ENCODE peak calls at places on chromosomes 11 and 22, in five cellular contexts. J is NCI-H146; Y is right cardiac atrium; F is stimulated activated effector memory CD8-positive, alpha-beta T cell treated with anti-CD3 and anti-CD28 coated beads, Interleukin-12 subunit alpha, Interleukin-12 subunit beta, amount 100 ng/mL, for 72 hours; R is activated gamma-delta T cell treated with anti-CD3 and anti-CD28 coated beads, Interleukin-2, amount 50 U/mL, for 16 hours. N is an unnamed sample.
A peak's percentile ranks its signal among the peaks of the same experiment; 100 is the strongest.

GRCh38 chr11:45650166-45651095 is 15.0 kb downstream of the CHST1 start:
- DNase-seq in J (no peak), Y (no peak), F (no peak), R (no peak), N (no peak)

GRCh38 chr22:43388420-43388851 is 23.4 kb upstream of the MPPED1 start:
- DNase-seq in J (peak; percentile 57), Y (peak; percentile 76), F (peak; percentile 90), R (peak; percentile 72), N (peak; percentile 65)

GRCh38 chr22:43881091-43882061 is 10.4 kb downstream of the PNPLA5 start:
- DNase-seq in J (no peak), Y (no peak), F (no peak), R (no peak), N (no peak)

GRCh38 chr22:27764722-27765236 is 36.8 kb downstream of the MN1 start:
- DNase-seq in J (no peak), Y (no peak), F (no peak), R (no peak), N (no peak)

GRCh38 chr11:12556788-12557384 is 117.3 kb upstream of the TEAD1 start:
- DNase-seq in J (no peak), Y (peak; percentile 77), F (no peak), R (no peak), N (peak; percentile 82)

GRCh38 chr11:47656284-47656915 is 14.0 kb upstream of the MTCH2 start:
- DNase-seq in J (no peak), Y (no peak), F (no peak), R (no peak), N (no peak)

GRCh38 chr22:24482586-24482985 is 12.5 kb upstream of the UPB1 start:
- DNase-seq in J (peak; percentile 24), Y (no peak), F (no peak), R (no peak), N (no peak)

GRCh38 chr22:43173976-43174720 is 12.8 kb downstream of the TTLL12 start:
- DNase-seq in J (no peak), Y (no peak), F (no peak), R (no peak), N (no peak)

GRCh38 chr11:86416494-86416893 is 41.8 kb downstream of the CCDC81 start:
- DNase-seq in J (no peak), Y (no peak), F (no peak), R (no peak), N (no peak)

GRCh38 chr11:110896358-110896757 is 184.1 kb upstream of the ARHGAP20 start:
- DNase-seq in J (no peak), Y (no peak), F (no peak), R (no peak), N (no peak)

GRCh38 chr11:106031936-106032335 is 9.9 kb upstream of the MSANTD4 start:
- DNase-seq in J (no peak), Y (no peak), F (no peak), R (no peak), N (no peak)

GRCh38 chr22:38176170-38176741 is 5.4 kb downstream of the PLA2G6 start:
- DNase-seq in J (no peak), Y (peak; percentile 84), F (peak; percentile 60), R (peak; percentile 45), N (peak; percentile 86)

GRCh38 chr11:303359-303758 is 4.0 kb upstream of the IFITM5 start:
- DNase-seq in J (no peak), Y (no peak), F (no peak), R (no peak), N (no peak)

GRCh38 chr11:11966826-11967668 is 41.4 kb downstream of the DKK3 start:
- DNase-seq in J (peak; percentile 70), Y (peak; percentile 82), F (peak; percentile 85), R (peak; percentile 49), N (peak; percentile 79)

GRCh38 chr11:132158091-132158490 is 787.7 kb downstream of the NTM start:
- DNase-seq in J (peak; percentile 83), Y (no peak), F (no peak), R (no peak), N (no peak)

GRCh38 chr11:81987829-81988472 is 745.7 kb downstream of the FAM181B start:
- DNase-seq in J (no peak), Y (peak; percentile 55), F (no peak), R (no peak), N (no peak)

GRCh38 chr11:119422505-119423416 is at the start of gene THY1:
- DNase-seq in J (peak; percentile 81), Y (no peak), F (no peak), R (no peak), N (no peak)

GRCh38 chr11:32334822-32335221 is 100.5 kb downstream of the WT1 start:
- DNase-seq in J (no peak), Y (no peak), F (peak; percentile 54), R (no peak), N (no peak)

GRCh38 chr11:118088531-118088930 is 1.8 kb upstream of the SMIM35 start:
- DNase-seq in J (no peak), Y (peak; percentile 37), F (no peak), R (no peak), N (peak; percentile 32)

GRCh38 chr22:40638261-40638660 is 1.7 kb upstream of the MRTFA start:
- DNase-seq in J (no peak), Y (no peak), F (no peak), R (no peak), N (no peak)

GRCh38 chr11:77113382-77114088 is 10.9 kb downstream of the OMP start:
- DNase-seq in J (peak; percentile 39), Y (no peak), F (no peak), R (no peak), N (no peak)

GRCh38 chr11:68309621-68310185 is 2.7 kb upstream of the LRP5 start:
- DNase-seq in J (no peak), Y (no peak), F (no peak), R (no peak), N (no peak)

GRCh38 chr11:76400967-76401366 is 19.8 kb downstream of the GVQW3 start:
- DNase-seq in J (no peak), Y (no peak), F (no peak), R (no peak), N (no peak)

GRCh38 chr22:45548991-45549736 is 46.5 kb downstream of the FBLN1 start:
- DNase-seq in J (no peak), Y (peak; percentile 67), F (no peak), R (no peak), N (peak; percentile 42)

GRCh38 chr11:47626234-47626633 is 16.1 kb downstream of the MTCH2 start:
- DNase-seq in J (no peak), Y (no peak), F (no peak), R (no peak), N (no peak)